ENCODE peak calls at places on chromosomes 3 and 15, in six cellular contexts. U is endodermal cell, C is vagina, Z is fibroblast of lung, J is heart right ventricle, S is dorsolateral prefrontal cortex. M is an unnamed sample.

GRCh38 chr3:169624533-169624972 is 39.0 kb downstream of the MECOM start:
- DNase-seq in U (peak; percentile 51), C (no peak), Z (peak; percentile 21), J (no peak), S (no peak), M (no peak)

GRCh38 chr3:126811530-126811929 is 107.5 kb downstream of the CHCHD6 start:
- DNase-seq in U (no peak), C (no peak), Z (peak; percentile 49), J (no peak), S (no peak), M (no peak)

GRCh38 chr3:115912372-115912771 is 289.1 kb downstream of the GAP43 start:
- DNase-seq in U (no peak), C (no peak), Z (no peak), J (peak; percentile 16), S (no peak), M (no peak)

GRCh38 chr15:74514039-74514438 is 27.0 kb upstream of the ARID3B start:
- DNase-seq in U (no peak), C (no peak), Z (no peak), J (no peak), S (no peak), M (no peak)

GRCh38 chr3:171380084-171380483 is 80.1 kb downstream of the TNIK start:
- DNase-seq in U (no peak), C (no peak), Z (no peak), J (no peak), S (no peak), M (no peak)

GRCh38 chr3:25457642-25458419 is 29.8 kb downstream of the RARB start:
- DNase-seq in U (no peak), C (no peak), Z (peak; percentile 71), J (no peak), S (no peak), M (no peak)

GRCh38 chr3:3191675-3192480 is 12.4 kb upstream of the CRBN start:
- DNase-seq in U (peak; percentile 65), C (no peak), Z (peak; percentile 43), J (no peak), S (no peak), M (no peak)

GRCh38 chr3:184559336-184559735 is 2.2 kb upstream of the EPHB3 start:
- DNase-seq in U (no peak), C (no peak), Z (no peak), J (no peak), S (no peak), M (no peak)

GRCh38 chr15:45604321-45604720 is 17.1 kb downstream of the BLOC1S6 start:
- DNase-seq in U (no peak), C (no peak), Z (no peak), J (no peak), S (no peak), M (no peak)

GRCh38 chr3:147411235-147411607 is 2.1 kb downstream of the ZIC1 start:
- DNase-seq in U (peak; percentile 75), C (no peak), Z (no peak), J (no peak), S (no peak), M (no peak)

GRCh38 chr15:81982808-81983207 is 63.0 kb downstream of the MEX3B start:
- DNase-seq in U (no peak), C (no peak), Z (no peak), J (no peak), S (no peak), M (no peak)

GRCh38 chr3:148992027-148992634 is 791 bp downstream of the GYG1 start:
- DNase-seq in U (peak; percentile 78), C (no peak), Z (peak; percentile 50), J (peak; percentile 59), S (peak; percentile 49), M (no peak)

GRCh38 chr3:65196663-65197062 is 508.9 kb upstream of the ADAMTS9 start:
- DNase-seq in U (no peak), C (no peak), Z (peak; percentile 41), J (no peak), S (no peak), M (no peak)

GRCh38 chr15:101723874-101724674 is at the start of gene TARS3:
- DNase-seq in U (peak; percentile 99), C (no peak), Z (peak; percentile 80), J (peak; percentile 97), S (peak; percentile 95), M (peak; percentile 96)
- TF ChIP-seq CTCF in U (peak; percentile 46), C (no peak), Z (no peak), J (peak; percentile 20), S (no peak), M (peak; percentile 12)

GRCh38 chr15:39130556-39131379 is 450.1 kb upstream of the THBS1 start:
- DNase-seq in U (no peak), C (no peak), Z (no peak), J (no peak), S (no peak), M (no peak)

GRCh38 chr15:39128746-39129145 is 452.1 kb upstream of the THBS1 start:
- DNase-seq in U (no peak), C (no peak), Z (peak; percentile 38), J (no peak), S (no peak), M (no peak)

GRCh38 chr15:39127151-39127815 is 453.6 kb upstream of the THBS1 start:
- DNase-seq in U (no peak), C (no peak), Z (peak; percentile 79), J (no peak), S (no peak), M (no peak)

GRCh38 chr15:39125904-39126303 is 455.0 kb upstream of the THBS1 start:
- DNase-seq in U (peak; percentile 76), C (no peak), Z (peak; percentile 58), J (no peak), S (no peak), M (no peak)

DNA sequence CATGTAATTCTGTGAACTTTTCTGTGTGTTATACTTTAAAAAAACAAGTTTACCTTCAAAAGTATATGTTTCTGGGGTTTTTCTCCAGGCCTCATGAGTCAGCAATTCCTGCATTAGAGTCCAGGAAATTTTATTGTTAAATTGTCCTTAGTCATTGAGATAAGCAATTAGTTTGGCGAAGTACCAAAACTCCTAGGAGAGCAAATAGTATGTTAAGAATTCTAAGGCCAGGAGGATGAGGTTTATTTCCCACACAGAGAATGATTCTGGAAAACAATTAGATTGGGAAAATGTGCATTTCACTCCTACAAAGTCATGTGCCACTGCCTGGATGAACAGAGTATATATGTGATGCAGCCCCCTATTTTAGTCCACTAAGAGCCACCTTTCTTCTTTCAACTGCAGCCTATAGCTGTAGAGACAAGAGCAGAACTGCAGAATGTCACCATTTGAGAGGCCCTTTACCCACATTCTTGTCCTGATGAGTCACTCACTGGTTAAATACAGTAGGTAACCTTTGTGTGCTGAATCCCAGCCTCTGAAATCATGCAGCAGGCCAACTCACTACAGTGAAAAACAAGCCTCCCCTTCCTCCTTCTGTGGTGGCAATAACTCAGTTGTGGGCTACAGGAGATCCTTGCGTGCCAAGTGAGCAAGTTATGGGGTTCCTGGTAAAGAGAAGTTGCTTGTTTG is 452.8 kb upstream of the THBS1 start:
- DNase-seq in U (peak; percentile 69), C (no peak), Z (peak; percentile 99), J (no peak), S (no peak), M (no peak)
- H3K27ac ChIP-seq in U (no peak overlapping the region), C (no peak overlapping the region), Z (peak overlapping the region; percentile 89), J (peak overlapping the region; percentile 12), S (no peak overlapping the region), M (no peak overlapping the region)

GRCh38 chr3:122975163-122975923 is 52.2 kb downstream of the SEMA5B start:
- DNase-seq in U (peak; percentile 87), C (no peak), Z (peak; percentile 87), J (no peak), S (no peak), M (no peak)
- H3K4me3 ChIP-seq in U (peak overlapping the region; percentile 67), C (no peak overlapping the region), Z (no peak overlapping the region), J (no peak overlapping the region), S (no peak overlapping the region), M (peak overlapping the region; percentile 16)

GRCh38 chr15:70208332-70208731 is 110.6 kb upstream of the TLE3 start:
- DNase-seq in U (peak; percentile 35), C (no peak), Z (no peak), J (no peak), S (no peak), M (no peak)

GRCh38 chr15:70212288-70212962 is 114.7 kb upstream of the TLE3 start:
- DNase-seq in U (no peak), C (no peak), Z (peak; percentile 77), J (no peak), S (no peak), M (no peak)

GRCh38 chr15:70209499-70209898 is 111.8 kb upstream of the TLE3 start:
- DNase-seq in U (peak; percentile 13), C (no peak), Z (no peak), J (no peak), S (no peak), M (no peak)

GRCh38 chr15:70210076-70210475 is 112.4 kb upstream of the TLE3 start:
- DNase-seq in U (peak; percentile 38), C (no peak), Z (no peak), J (no peak), S (no peak), M (no peak)

GRCh38 chr15:70210538-70210937 is 112.8 kb upstream of the TLE3 start:
- DNase-seq in U (peak; percentile 51), C (no peak), Z (no peak), J (no peak), S (no peak), M (no peak)
- TF ChIP-seq CTCF in U (peak; percentile 54), C (no peak), Z (peak; percentile 9), J (no peak), S (no peak), M (no peak)

GRCh38 chr3:15778332-15778858 is 19.4 kb downstream of the ANKRD28 start:
- DNase-seq in U (peak; percentile 59), C (no peak), Z (no peak), J (no peak), S (no peak), M (no peak)
- H3K27ac ChIP-seq in U (no peak overlapping the region), C (peak overlapping the region; percentile 22), Z (no peak overlapping the region), J (no peak overlapping the region), S (no peak overlapping the region), M (no peak overlapping the region)

DNA sequence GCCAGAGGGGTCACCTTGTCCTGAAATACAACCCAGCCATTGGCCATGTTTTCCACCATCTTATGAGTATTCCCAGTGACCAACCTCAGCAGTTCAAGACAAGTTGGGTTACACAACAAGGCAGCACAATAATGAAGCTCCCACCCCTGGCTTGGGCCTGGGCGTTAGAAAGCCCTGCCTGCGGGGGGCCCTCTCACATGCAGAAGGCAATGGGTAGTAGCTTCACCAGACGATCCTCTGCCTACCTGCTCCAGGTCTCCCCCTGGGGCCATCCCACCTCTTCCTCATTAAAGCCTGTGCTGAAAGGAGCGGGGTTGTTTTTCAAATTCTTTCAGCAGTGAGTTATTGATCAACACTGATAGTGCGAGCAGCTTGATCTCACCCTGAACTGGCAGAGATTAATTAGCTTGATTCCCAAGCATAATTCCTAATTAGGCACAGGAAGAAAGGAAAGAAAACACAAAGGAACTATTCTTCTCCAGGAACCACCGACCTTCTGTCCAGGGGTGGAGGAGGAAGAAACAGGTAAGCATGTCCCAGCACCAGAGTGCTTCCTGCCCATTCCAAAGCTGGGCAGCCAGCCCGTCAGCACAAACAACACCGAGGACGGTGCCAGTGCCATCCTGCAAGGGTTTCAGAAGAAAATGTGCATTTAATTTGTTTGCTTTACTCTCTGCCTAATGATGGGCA is 79.7 kb upstream of the CGNL1 start:
- DNase-seq in U (peak; percentile 75), C (no peak), Z (no peak), J (no peak), S (no peak), M (no peak)
- H3K4me3 ChIP-seq in U (no peak overlapping the region), C (no peak overlapping the region), Z (no peak overlapping the region), J (no peak overlapping the region), S (no peak overlapping the region), M (no peak overlapping the region)

M was measured in coronary artery.